ENCODE peak calls at places on chromosomes 4 and X, in five cellular contexts. A, T, E, I and G are unnamed samples.

GRCh38 chrX:39398215-39398972 is 597.1 kb downstream of the MID1IP1 start:
- DNase-seq in E (no peak), T (no peak), A (no peak), I (no peak), G (no peak)

GRCh38 chrX:154802838-154803410 is 2.4 kb downstream of the MPP1 start:
- DNase-seq in T (no peak), I (no peak), A (no peak), E (no peak), G (no peak)

GRCh38 chr4:1592179-1593037 is 91.7 kb downstream of the FAM53A start:
- DNase-seq in A (no peak), E (no peak), I (no peak), T (no peak), G (no peak)

GRCh38 chr4:156378053-156378665 is 424.5 kb upstream of the CTSO start:
- DNase-seq in A (no peak), E (peak; percentile 60), T (peak; percentile 43), I (no peak), G (no peak)

GRCh38 chrX:70166601-70167590 is 10.4 kb upstream of the DGAT2L6 start:
- DNase-seq in I (peak; percentile 6), E (peak; percentile 58), A (no peak), T (peak; percentile 75), G (no peak)

GRCh38 chr4:135368826-135369225 is 1167.2 kb upstream of the PABPC4L start:
- DNase-seq in A (no peak), E (no peak), T (no peak), I (no peak), G (no peak)

GRCh38 chr4:152045781-152046571 is 285.2 kb upstream of the GATB start:
- DNase-seq in T (peak; percentile 16), I (no peak), A (no peak), E (peak; percentile 54), G (peak; percentile 26)

GRCh38 chr4:108335081-108335480 is 166.3 kb upstream of the LEF1 start:
- DNase-seq in A (no peak), T (no peak), I (no peak), E (no peak), G (no peak)

GRCh38 chr4:111943796-111944203 is 201.5 kb upstream of the FAM241A start:
- DNase-seq in I (no peak), A (no peak), E (peak; percentile 69), T (peak; percentile 73), G (no peak)

GRCh38 chr4:3201718-3202702 is 46.9 kb upstream of the MSANTD1 start:
- DNase-seq in A (no peak), T (peak; percentile 52), E (no peak), I (peak; percentile 95), G (peak; percentile 93)

GRCh38 chr4:115229873-115230272 is 116.5 kb upstream of the NDST4 start:
- DNase-seq in A (no peak), E (no peak), I (no peak), T (no peak), G (no peak)

GRCh38 chr4:132839070-132839469 is 310.0 kb upstream of the PCDH10 start:
- DNase-seq in T (no peak), A (no peak), I (no peak), E (no peak), G (no peak)

GRCh38 chrX:19811807-19812604 is 75.4 kb downstream of the SH3KBP1 start:
- DNase-seq in T (peak; percentile 4), I (no peak), A (no peak), E (no peak), G (no peak)

GRCh38 chr4:155593793-155594192 is 72.9 kb upstream of the GUCY1A1 start:
- DNase-seq in I (no peak), E (no peak), A (no peak), T (no peak), G (no peak)

GRCh38 chrX:119468930-119469635 is 839 bp downstream of the SLC25A5 start:
- DNase-seq in T (peak; percentile 90), I (peak; percentile 88), A (no peak), E (peak; percentile 55), G (peak; percentile 90)

GRCh38 chrX:77415161-77415560 is 32.0 kb upstream of the FGF16 start:
- DNase-seq in T (peak; percentile 5), A (no peak), E (no peak), I (no peak), G (no peak)

GRCh38 chr4:18285357-18285756 is 263.8 kb upstream of the LCORL start:
- DNase-seq in I (no peak), T (no peak), A (no peak), E (no peak), G (no peak)

GRCh38 chrX:131704136-131704695 is 160.3 kb downstream of the OR13H1 start:
- DNase-seq in I (no peak), T (peak; percentile 12), E (no peak), A (peak; percentile 29), G (no peak)

GRCh38 chr4:3673176-3673575 is 93.0 kb upstream of the ADRA2C start:
- DNase-seq in A (no peak), I (no peak), E (no peak), T (no peak), G (no peak)

GRCh38 chr4:173420324-173420752 is 21.4 kb upstream of the SCRG1 start:
- DNase-seq in A (no peak), E (peak; percentile 48), I (no peak), T (peak; percentile 52), G (no peak)

GRCh38 chrX:104098919-104099318 is 13.4 kb upstream of the ZCCHC18 start:
- DNase-seq in A (no peak), T (no peak), I (no peak), E (no peak), G (no peak)

GRCh38 chrX:38900719-38901118 is 99.5 kb downstream of the MID1IP1 start:
- DNase-seq in I (no peak), A (no peak), E (no peak), T (no peak), G (no peak)

GRCh38 chrX:148049441-148049840 is 68.3 kb downstream of the FMR1NB start:
- DNase-seq in T (peak; percentile 40), I (peak; percentile 6), E (peak; percentile 23), A (no peak), G (no peak)

GRCh38 chr4:32172086-32172485 is 1451.9 kb downstream of the PCDH7 start:
- DNase-seq in E (peak; percentile 54), T (no peak), A (no peak), I (no peak), G (no peak)

GRCh38 chrX:38561951-38562719 is 793 bp downstream of the TSPAN7 start:
- DNase-seq in A (no peak), E (no peak), T (peak; percentile 2), I (no peak), G (no peak)

GRCh38 chrX:42384956-42385355 is 393.0 kb downstream of the PPP1R2C start:
- DNase-seq in I (no peak), T (no peak), A (no peak), E (peak; percentile 51), G (no peak)

GRCh38 chr4:110104661-110105060 is 93.8 kb downstream of the ELOVL6 start:
- DNase-seq in I (no peak), T (no peak), A (no peak), E (no peak), G (no peak)